ENCODE peak calls at places on chromosomes 12 and 14, in ten cellular contexts. F, I, O, K, Y, Q, W, M, V and X are unnamed samples.
A peak's percentile ranks its signal among the peaks of the same experiment; 100 is the strongest.

GRCh38 chr12:58888131-58888783 is 32.0 kb downstream of the LRIG3 start:
- DNase-seq in Y (no peak), W (peak; percentile 53), Q (no peak), I (peak; percentile 22), K (peak; percentile 77), F (no peak), O (peak; percentile 51), V (no peak), M (no peak), X (no peak)

GRCh38 chr14:63960926-63961567 is 108.2 kb downstream of the SYNE2 start:
- DNase-seq in W (no peak), I (no peak), F (no peak), K (no peak), Y (no peak), M (no peak), V (no peak), Q (no peak), O (no peak), X (no peak)

GRCh38 chr12:71009414-71010142 is 89.0 kb upstream of the PTPRR start:
- DNase-seq in Y (no peak), I (no peak), Q (no peak), O (no peak), F (no peak), W (no peak), K (no peak), V (no peak), M (no peak), X (no peak)

GRCh38 chr12:109433618-109434017 is 43.5 kb downstream of the KCTD10 start:
- DNase-seq in I (no peak), Q (no peak), K (no peak), M (no peak), O (no peak), V (no peak), Y (no peak), W (no peak), F (no peak), X (peak; percentile 62)

GRCh38 chr12:119669744-119670472 is 2.0 kb downstream of the PRKAB1 start:
- DNase-seq in F (no peak), Q (no peak), M (peak; percentile 71), Y (no peak), I (no peak), O (peak; percentile 47), W (no peak), K (no peak), V (no peak), X (no peak)

GRCh38 chr12:109752117-109753053 is 38.8 kb downstream of the FAM222A start:
- DNase-seq in K (peak; percentile 22), V (peak; percentile 12), I (peak; percentile 23), M (no peak), F (no peak), Y (peak; percentile 24), Q (no peak), W (no peak), O (peak; percentile 6), X (no peak)

GRCh38 chr12:1488908-1489381 is 105.4 kb downstream of the FBXL14 start:
- DNase-seq in W (no peak), F (peak; percentile 22), K (no peak), M (no peak), Y (no peak), V (no peak), I (no peak), O (no peak), Q (no peak), X (no peak)

GRCh38 chr14:100302616-100303015 is 3.6 kb downstream of the SLC25A29 start:
- DNase-seq in I (no peak), M (no peak), Y (no peak), Q (no peak), O (peak; percentile 21), V (no peak), W (no peak), F (no peak), K (no peak), X (no peak)

GRCh38 chr14:102430212-102430908 is 67.6 kb downstream of the TECPR2 start:
- DNase-seq in O (no peak), Q (no peak), M (no peak), Y (no peak), F (no peak), V (peak; percentile 49), I (no peak), K (no peak), W (no peak), X (no peak)

GRCh38 chr12:3271639-3272038 is 194.5 kb downstream of the TSPAN9 start:
- DNase-seq in V (peak; percentile 50), W (no peak), O (no peak), Q (no peak), K (no peak), M (no peak), Y (no peak), F (no peak), I (no peak), X (no peak)

GRCh38 chr14:75438486-75439080 is 10.8 kb downstream of the JDP2 start:
- DNase-seq in Q (no peak), V (no peak), O (no peak), K (peak; percentile 56), F (no peak), Y (no peak), M (no peak), I (no peak), W (no peak), X (no peak)

GRCh38 chr12:113060336-113060960 is 3.9 kb downstream of the DTX1 start:
- DNase-seq in W (no peak), Q (no peak), K (no peak), I (no peak), M (no peak), O (no peak), V (no peak), F (no peak), Y (no peak), X (no peak)

GRCh38 chr12:108312885-108313203 is 26.3 kb downstream of the CMKLR1 start:
- DNase-seq in V (peak; percentile 93), F (no peak), Q (no peak), K (peak; percentile 88), O (peak; percentile 67), I (peak; percentile 51), M (no peak), Y (no peak), W (no peak), X (no peak)

GRCh38 chr12:53159195-53159834 is 21.2 kb upstream of the ZNF740 start:
- DNase-seq in V (peak; percentile 96), W (peak; percentile 66), Y (peak; percentile 88), M (peak; percentile 95), F (peak; percentile 94), Q (peak; percentile 81), I (peak; percentile 84), K (peak; percentile 92), O (peak; percentile 79), X (peak; percentile 82)

GRCh38 chr14:26290007-26290530 is 307.8 kb downstream of the NOVA1 start:
- DNase-seq in K (no peak), W (peak; percentile 11), Y (no peak), I (no peak), V (no peak), F (no peak), M (no peak), O (no peak), Q (no peak), X (no peak)

GRCh38 chr12:123671876-123672275 is 963 bp downstream of the TCTN2 start:
- DNase-seq in Q (no peak), Y (no peak), F (no peak), W (no peak), I (no peak), K (no peak), V (no peak), O (no peak), M (no peak), X (no peak)

GRCh38 chr12:112996501-112996900 is 18.2 kb downstream of the OAS2 start:
- DNase-seq in I (no peak), Y (no peak), V (no peak), K (no peak), Q (no peak), O (no peak), W (no peak), M (no peak), F (no peak), X (no peak)

GRCh38 chr12:125128380-125128779 is 63.1 kb downstream of the AACS start:
- DNase-seq in W (no peak), I (no peak), Q (no peak), K (no peak), F (no peak), M (no peak), Y (no peak), V (no peak), O (no peak), X (no peak)

GRCh38 chr12:106044773-106045172 is 94.0 kb downstream of the NUAK1 start:
- DNase-seq in O (no peak), Q (no peak), M (no peak), I (no peak), V (no peak), K (no peak), W (peak; percentile 22), Y (no peak), F (no peak), X (no peak)

GRCh38 chr12:31011746-31012567 is 61.7 kb upstream of the DDX11 start:
- DNase-seq in M (no peak), O (no peak), Q (no peak), I (no peak), Y (no peak), K (peak; percentile 42), F (no peak), W (no peak), V (no peak), X (no peak)

GRCh38 chr14:96582995-96583394 is 80.8 kb downstream of the PAPOLA start:
- DNase-seq in V (no peak), Q (no peak), K (no peak), O (no peak), W (no peak), M (no peak), Y (no peak), F (no peak), I (no peak), X (no peak)

GRCh38 chr14:25001096-25001982 is 48.6 kb downstream of the STXBP6 start:
- DNase-seq in I (no peak), V (no peak), W (peak; percentile 34), Q (no peak), M (no peak), K (no peak), F (no peak), O (no peak), Y (no peak), X (no peak)

GRCh38 chr12:121748571-121749265 is 36.2 kb downstream of the TMEM120B start:
- DNase-seq in I (peak; percentile 87), O (no peak), K (no peak), V (no peak), F (no peak), Y (no peak), Q (no peak), W (peak; percentile 84), M (no peak), X (peak; percentile 90)

GRCh38 chr12:121084229-121084628 is 45.2 kb upstream of the OASL start:
- DNase-seq in F (peak; percentile 6), K (no peak), O (no peak), Q (no peak), M (no peak), V (no peak), Y (no peak), W (no peak), I (no peak), X (no peak)

GRCh38 chr12:47378907-47379306 is 299.1 kb upstream of the AMIGO2 start:
- DNase-seq in K (no peak), O (no peak), Q (no peak), M (no peak), V (no peak), Y (no peak), W (no peak), I (no peak), F (no peak), X (no peak)

GRCh38 chr12:89874146-89874545 is 165.5 kb upstream of the ATP2B1 start:
- DNase-seq in Q (no peak), Y (no peak), F (no peak), O (no peak), W (no peak), K (no peak), M (no peak), V (no peak), I (no peak), X (no peak)

GRCh38 chr14:94066089-94066676 is 14.8 kb downstream of the DDX24 start:
- DNase-seq in I (no peak), M (peak; percentile 75), V (no peak), F (no peak), O (peak; percentile 44), W (no peak), Y (no peak), K (no peak), Q (no peak), X (no peak)

GRCh38 chr12:113222730-113223531 is 1.7 kb downstream of the TPCN1 start:
- DNase-seq in K (peak; percentile 91), Y (peak; percentile 68), O (peak; percentile 75), V (peak; percentile 74), W (peak; percentile 81), M (peak; percentile 85), Q (no peak), I (no peak), F (no peak), X (peak; percentile 67)